ENCODE peak calls at places on chromosomes 13 and 19, in seven cellular contexts. One of them, this sample, is unnamed.

GRCh38 chr13:113083022-113083373 is 22.6 kb upstream of the F7 start:
- DNase-seq in iPS DF 19.7: no peak
- DNase-seq in psoas muscle: peak
- DNase-seq in anterior cingulate cortex: no peak
- DNase-seq in HCEC 1CT: no peak
- DNase-seq in stimulated activated CD4-positive, alpha-beta T cell treated with anti-CD3 and anti-CD28 coated beads, Interleukin-4, amount 100 ng/mL, for 48 hours: no peak
- DNase-seq in omental fat pad: no peak
- DNase-seq in this sample: no peak

GRCh38 chr13:52713894-52714293 is 25.7 kb downstream of the CNMD start:
- DNase-seq in iPS DF 19.7: no peak
- DNase-seq in psoas muscle: no peak
- DNase-seq in anterior cingulate cortex: no peak
- DNase-seq in HCEC 1CT: no peak
- DNase-seq in stimulated activated CD4-positive, alpha-beta T cell treated with anti-CD3 and anti-CD28 coated beads, Interleukin-4, amount 100 ng/mL, for 48 hours: no peak
- DNase-seq in omental fat pad: no peak
- DNase-seq in this sample: no peak

GRCh38 chr13:97191615-97192014 is 30.5 kb upstream of the MBNL2 start:
- DNase-seq in iPS DF 19.7: no peak
- DNase-seq in psoas muscle: no peak
- DNase-seq in anterior cingulate cortex: no peak
- DNase-seq in HCEC 1CT: no peak
- DNase-seq in stimulated activated CD4-positive, alpha-beta T cell treated with anti-CD3 and anti-CD28 coated beads, Interleukin-4, amount 100 ng/mL, for 48 hours: no peak
- DNase-seq in omental fat pad: no peak
- DNase-seq in this sample: no peak

GRCh38 chr13:21014666-21015170 is 46.7 kb downstream of the LATS2 start:
- DNase-seq in iPS DF 19.7: no peak
- DNase-seq in psoas muscle: peak
- DNase-seq in anterior cingulate cortex: no peak
- DNase-seq in HCEC 1CT: peak
- DNase-seq in stimulated activated CD4-positive, alpha-beta T cell treated with anti-CD3 and anti-CD28 coated beads, Interleukin-4, amount 100 ng/mL, for 48 hours: no peak
- DNase-seq in omental fat pad: no peak
- DNase-seq in this sample: no peak

GRCh38 chr19:5154129-5154798 is 185.4 kb downstream of the KDM4B start:
- DNase-seq in iPS DF 19.7: no peak
- DNase-seq in psoas muscle: no peak
- DNase-seq in anterior cingulate cortex: no peak
- DNase-seq in HCEC 1CT: peak
- DNase-seq in stimulated activated CD4-positive, alpha-beta T cell treated with anti-CD3 and anti-CD28 coated beads, Interleukin-4, amount 100 ng/mL, for 48 hours: peak
- DNase-seq in omental fat pad: no peak
- DNase-seq in this sample: peak

GRCh38 chr13:51435002-51435578 is 17.7 kb downstream of the INTS6 start:
- DNase-seq in iPS DF 19.7: no peak
- DNase-seq in psoas muscle: no peak
- DNase-seq in anterior cingulate cortex: no peak
- DNase-seq in HCEC 1CT: peak
- DNase-seq in stimulated activated CD4-positive, alpha-beta T cell treated with anti-CD3 and anti-CD28 coated beads, Interleukin-4, amount 100 ng/mL, for 48 hours: no peak
- DNase-seq in omental fat pad: no peak
- DNase-seq in this sample: no peak

GRCh38 chr13:20570540-20570939 is 3.6 kb downstream of the IFT88 start:
- DNase-seq in iPS DF 19.7: no peak
- DNase-seq in psoas muscle: no peak
- DNase-seq in anterior cingulate cortex: no peak
- DNase-seq in HCEC 1CT: peak
- DNase-seq in stimulated activated CD4-positive, alpha-beta T cell treated with anti-CD3 and anti-CD28 coated beads, Interleukin-4, amount 100 ng/mL, for 48 hours: no peak
- DNase-seq in omental fat pad: no peak
- DNase-seq in this sample: no peak

GRCh38 chr13:40348096-40348679 is 318.3 kb downstream of the FOXO1 start:
- DNase-seq in iPS DF 19.7: no peak
- DNase-seq in psoas muscle: no peak
- DNase-seq in anterior cingulate cortex: no peak
- DNase-seq in HCEC 1CT: no peak
- DNase-seq in stimulated activated CD4-positive, alpha-beta T cell treated with anti-CD3 and anti-CD28 coated beads, Interleukin-4, amount 100 ng/mL, for 48 hours: no peak
- DNase-seq in omental fat pad: no peak
- DNase-seq in this sample: no peak

GRCh38 chr13:45219123-45219891 is 18.5 kb upstream of the KCTD4 start:
- DNase-seq in iPS DF 19.7: no peak
- DNase-seq in psoas muscle: no peak
- DNase-seq in anterior cingulate cortex: no peak
- DNase-seq in HCEC 1CT: no peak
- DNase-seq in stimulated activated CD4-positive, alpha-beta T cell treated with anti-CD3 and anti-CD28 coated beads, Interleukin-4, amount 100 ng/mL, for 48 hours: no peak
- DNase-seq in omental fat pad: no peak
- DNase-seq in this sample: no peak

GRCh38 chr19:53183146-53183545 is 10.0 kb downstream of the ZNF665 start:
- DNase-seq in iPS DF 19.7: no peak
- DNase-seq in psoas muscle: no peak
- DNase-seq in anterior cingulate cortex: no peak
- DNase-seq in HCEC 1CT: peak
- DNase-seq in stimulated activated CD4-positive, alpha-beta T cell treated with anti-CD3 and anti-CD28 coated beads, Interleukin-4, amount 100 ng/mL, for 48 hours: no peak
- DNase-seq in omental fat pad: no peak
- DNase-seq in this sample: no peak

GRCh38 chr19:43739836-43740235 is 14.9 kb downstream of the SMG9 start:
- DNase-seq in iPS DF 19.7: no peak
- DNase-seq in psoas muscle: no peak
- DNase-seq in anterior cingulate cortex: no peak
- DNase-seq in HCEC 1CT: no peak
- DNase-seq in stimulated activated CD4-positive, alpha-beta T cell treated with anti-CD3 and anti-CD28 coated beads, Interleukin-4, amount 100 ng/mL, for 48 hours: no peak
- DNase-seq in omental fat pad: no peak
- DNase-seq in this sample: no peak

GRCh38 chr19:3644351-3645066 is 17.9 kb upstream of the CACTIN start:
- DNase-seq in iPS DF 19.7: no peak
- DNase-seq in psoas muscle: no peak
- DNase-seq in anterior cingulate cortex: peak
- DNase-seq in HCEC 1CT: no peak
- DNase-seq in stimulated activated CD4-positive, alpha-beta T cell treated with anti-CD3 and anti-CD28 coated beads, Interleukin-4, amount 100 ng/mL, for 48 hours: no peak
- DNase-seq in omental fat pad: no peak
- DNase-seq in this sample: no peak

GRCh38 chr19:39155741-39156140 is 30.2 kb downstream of the PAK4 start:
- DNase-seq in iPS DF 19.7: no peak
- DNase-seq in psoas muscle: no peak
- DNase-seq in anterior cingulate cortex: no peak
- DNase-seq in HCEC 1CT: no peak
- DNase-seq in stimulated activated CD4-positive, alpha-beta T cell treated with anti-CD3 and anti-CD28 coated beads, Interleukin-4, amount 100 ng/mL, for 48 hours: no peak
- DNase-seq in omental fat pad: no peak
- DNase-seq in this sample: no peak

GRCh38 chr19:39085392-39085791 is 1.2 kb downstream of the ACP7 start:
- DNase-seq in iPS DF 19.7: no peak
- DNase-seq in psoas muscle: no peak
- DNase-seq in anterior cingulate cortex: no peak
- DNase-seq in HCEC 1CT: no peak
- DNase-seq in stimulated activated CD4-positive, alpha-beta T cell treated with anti-CD3 and anti-CD28 coated beads, Interleukin-4, amount 100 ng/mL, for 48 hours: no peak
- DNase-seq in omental fat pad: no peak
- DNase-seq in this sample: no peak

GRCh38 chr13:33611016-33611805 is 206.7 kb upstream of the RFC3 start:
- DNase-seq in iPS DF 19.7: no peak
- DNase-seq in psoas muscle: peak
- DNase-seq in anterior cingulate cortex: peak
- DNase-seq in HCEC 1CT: peak
- DNase-seq in stimulated activated CD4-positive, alpha-beta T cell treated with anti-CD3 and anti-CD28 coated beads, Interleukin-4, amount 100 ng/mL, for 48 hours: no peak
- DNase-seq in omental fat pad: no peak
- DNase-seq in this sample: no peak

GRCh38 chr13:85993567-85993966 is 194.3 kb upstream of the SLITRK6 start:
- DNase-seq in iPS DF 19.7: no peak
- DNase-seq in psoas muscle: no peak
- DNase-seq in anterior cingulate cortex: no peak
- DNase-seq in HCEC 1CT: no peak
- DNase-seq in stimulated activated CD4-positive, alpha-beta T cell treated with anti-CD3 and anti-CD28 coated beads, Interleukin-4, amount 100 ng/mL, for 48 hours: no peak
- DNase-seq in omental fat pad: no peak
- DNase-seq in this sample: no peak

GRCh38 chr13:32205426-32206096 is 109.6 kb downstream of the ZAR1L start:
- DNase-seq in iPS DF 19.7: no peak
- DNase-seq in psoas muscle: no peak
- DNase-seq in anterior cingulate cortex: no peak
- DNase-seq in HCEC 1CT: no peak
- DNase-seq in stimulated activated CD4-positive, alpha-beta T cell treated with anti-CD3 and anti-CD28 coated beads, Interleukin-4, amount 100 ng/mL, for 48 hours: no peak
- DNase-seq in omental fat pad: no peak
- DNase-seq in this sample: no peak

GRCh38 chr19:46416077-46416709 is 2.8 kb upstream of the CCDC8 start:
- DNase-seq in iPS DF 19.7: no peak
- DNase-seq in psoas muscle: peak
- DNase-seq in anterior cingulate cortex: peak
- DNase-seq in HCEC 1CT: peak
- DNase-seq in stimulated activated CD4-positive, alpha-beta T cell treated with anti-CD3 and anti-CD28 coated beads, Interleukin-4, amount 100 ng/mL, for 48 hours: no peak
- DNase-seq in omental fat pad: peak
- DNase-seq in this sample: no peak

GRCh38 chr19:15962319-15962718 is 13.5 kb downstream of the OR10H4 start:
- DNase-seq in iPS DF 19.7: no peak
- DNase-seq in psoas muscle: no peak
- DNase-seq in anterior cingulate cortex: no peak
- DNase-seq in HCEC 1CT: no peak
- DNase-seq in stimulated activated CD4-positive, alpha-beta T cell treated with anti-CD3 and anti-CD28 coated beads, Interleukin-4, amount 100 ng/mL, for 48 hours: peak
- DNase-seq in omental fat pad: no peak
- DNase-seq in this sample: peak

GRCh38 chr13:31089649-31090048 is 72.1 kb downstream of the HSPH1 start:
- DNase-seq in iPS DF 19.7: no peak
- DNase-seq in psoas muscle: no peak
- DNase-seq in anterior cingulate cortex: no peak
- DNase-seq in HCEC 1CT: no peak
- DNase-seq in stimulated activated CD4-positive, alpha-beta T cell treated with anti-CD3 and anti-CD28 coated beads, Interleukin-4, amount 100 ng/mL, for 48 hours: no peak
- DNase-seq in omental fat pad: no peak
- DNase-seq in this sample: no peak

GRCh38 chr19:647566-648284 is 8.0 kb downstream of the FGF22 start:
- DNase-seq in iPS DF 19.7: no peak
- DNase-seq in psoas muscle: no peak
- DNase-seq in anterior cingulate cortex: no peak
- DNase-seq in HCEC 1CT: no peak
- DNase-seq in stimulated activated CD4-positive, alpha-beta T cell treated with anti-CD3 and anti-CD28 coated beads, Interleukin-4, amount 100 ng/mL, for 48 hours: no peak
- DNase-seq in omental fat pad: no peak
- DNase-seq in this sample: no peak

GRCh38 chr13:90867336-90867683 is 480.2 kb upstream of the MIR17HG start:
- DNase-seq in iPS DF 19.7: no peak
- DNase-seq in psoas muscle: peak
- DNase-seq in anterior cingulate cortex: no peak
- DNase-seq in HCEC 1CT: peak
- DNase-seq in stimulated activated CD4-positive, alpha-beta T cell treated with anti-CD3 and anti-CD28 coated beads, Interleukin-4, amount 100 ng/mL, for 48 hours: peak
- DNase-seq in omental fat pad: peak
- DNase-seq in this sample: no peak

GRCh38 chr19:45975296-45975695 is 1.6 kb upstream of the NOVA2 start:
- DNase-seq in iPS DF 19.7: no peak
- DNase-seq in psoas muscle: no peak
- DNase-seq in anterior cingulate cortex: no peak
- DNase-seq in HCEC 1CT: no peak
- DNase-seq in stimulated activated CD4-positive, alpha-beta T cell treated with anti-CD3 and anti-CD28 coated beads, Interleukin-4, amount 100 ng/mL, for 48 hours: no peak
- DNase-seq in omental fat pad: no peak
- DNase-seq in this sample: no peak

GRCh38 chr13:106036870-106037269 is 498.6 kb downstream of the EFNB2 start:
- DNase-seq in iPS DF 19.7: no peak
- DNase-seq in psoas muscle: no peak
- DNase-seq in anterior cingulate cortex: no peak
- DNase-seq in HCEC 1CT: no peak
- DNase-seq in stimulated activated CD4-positive, alpha-beta T cell treated with anti-CD3 and anti-CD28 coated beads, Interleukin-4, amount 100 ng/mL, for 48 hours: no peak
- DNase-seq in omental fat pad: no peak
- DNase-seq in this sample: no peak

GRCh38 chr19:55251296-55252081 is 7.3 kb downstream of the PPP6R1 start:
- DNase-seq in iPS DF 19.7: no peak
- DNase-seq in psoas muscle: peak
- DNase-seq in anterior cingulate cortex: no peak
- DNase-seq in HCEC 1CT: no peak
- DNase-seq in stimulated activated CD4-positive, alpha-beta T cell treated with anti-CD3 and anti-CD28 coated beads, Interleukin-4, amount 100 ng/mL, for 48 hours: no peak
- DNase-seq in omental fat pad: no peak
- DNase-seq in this sample: peak

GRCh38 chr13:111853766-111854165 is 213.2 kb upstream of the SOX1 start:
- DNase-seq in iPS DF 19.7: no peak
- DNase-seq in psoas muscle: no peak
- DNase-seq in anterior cingulate cortex: no peak
- DNase-seq in HCEC 1CT: no peak
- DNase-seq in stimulated activated CD4-positive, alpha-beta T cell treated with anti-CD3 and anti-CD28 coated beads, Interleukin-4, amount 100 ng/mL, for 48 hours: no peak
- DNase-seq in omental fat pad: no peak
- DNase-seq in this sample: no peak

GRCh38 chr19:5145521-5146511 is 176.9 kb downstream of the KDM4B start:
- DNase-seq in iPS DF 19.7: no peak
- DNase-seq in psoas muscle: peak
- DNase-seq in anterior cingulate cortex: no peak
- DNase-seq in HCEC 1CT: no peak
- DNase-seq in stimulated activated CD4-positive, alpha-beta T cell treated with anti-CD3 and anti-CD28 coated beads, Interleukin-4, amount 100 ng/mL, for 48 hours: no peak
- DNase-seq in omental fat pad: no peak
- DNase-seq in this sample: no peak

GRCh38 chr19:39731685-39732084 is 6.1 kb downstream of the CLC start:
- DNase-seq in iPS DF 19.7: no peak
- DNase-seq in psoas muscle: no peak
- DNase-seq in anterior cingulate cortex: no peak
- DNase-seq in HCEC 1CT: no peak
- DNase-seq in stimulated activated CD4-positive, alpha-beta T cell treated with anti-CD3 and anti-CD28 coated beads, Interleukin-4, amount 100 ng/mL, for 48 hours: no peak
- DNase-seq in omental fat pad: no peak
- DNase-seq in this sample: no peak

GRCh38 chr19:52991484-52991883 is 22.2 kb upstream of the ERVV-1 start:
- DNase-seq in iPS DF 19.7: no peak
- DNase-seq in psoas muscle: no peak
- DNase-seq in anterior cingulate cortex: no peak
- DNase-seq in HCEC 1CT: peak
- DNase-seq in stimulated activated CD4-positive, alpha-beta T cell treated with anti-CD3 and anti-CD28 coated beads, Interleukin-4, amount 100 ng/mL, for 48 hours: no peak
- DNase-seq in omental fat pad: no peak
- DNase-seq in this sample: no peak

GRCh38 chr13:37481005-37481857 is 117.3 kb downstream of the POSTN start:
- DNase-seq in iPS DF 19.7: no peak
- DNase-seq in psoas muscle: no peak
- DNase-seq in anterior cingulate cortex: no peak
- DNase-seq in HCEC 1CT: no peak
- DNase-seq in stimulated activated CD4-positive, alpha-beta T cell treated with anti-CD3 and anti-CD28 coated beads, Interleukin-4, amount 100 ng/mL, for 48 hours: no peak
- DNase-seq in omental fat pad: no peak
- DNase-seq in this sample: no peak

GRCh38 chr19:12098040-12098439 is 33.5 kb downstream of the ZNF844 start:
- DNase-seq in iPS DF 19.7: no peak
- DNase-seq in psoas muscle: no peak
- DNase-seq in anterior cingulate cortex: no peak
- DNase-seq in HCEC 1CT: no peak
- DNase-seq in stimulated activated CD4-positive, alpha-beta T cell treated with anti-CD3 and anti-CD28 coated beads, Interleukin-4, amount 100 ng/mL, for 48 hours: no peak
- DNase-seq in omental fat pad: no peak
- DNase-seq in this sample: no peak

GRCh38 chr19:14496849-14497346 is 971 bp upstream of the GIPC1 start:
- DNase-seq in iPS DF 19.7: no peak
- DNase-seq in psoas muscle: no peak
- DNase-seq in anterior cingulate cortex: no peak
- DNase-seq in HCEC 1CT: no peak
- DNase-seq in stimulated activated CD4-positive, alpha-beta T cell treated with anti-CD3 and anti-CD28 coated beads, Interleukin-4, amount 100 ng/mL, for 48 hours: no peak
- DNase-seq in omental fat pad: no peak
- DNase-seq in this sample: no peak

GRCh38 chr13:20399961-20400360 is 125.7 kb downstream of the CRYL1 start:
- DNase-seq in iPS DF 19.7: no peak
- DNase-seq in psoas muscle: no peak
- DNase-seq in anterior cingulate cortex: no peak
- DNase-seq in HCEC 1CT: no peak
- DNase-seq in stimulated activated CD4-positive, alpha-beta T cell treated with anti-CD3 and anti-CD28 coated beads, Interleukin-4, amount 100 ng/mL, for 48 hours: no peak
- DNase-seq in omental fat pad: no peak
- DNase-seq in this sample: no peak

GRCh38 chr19:31515931-31516330 is 166.7 kb upstream of the TSHZ3 start:
- DNase-seq in iPS DF 19.7: no peak
- DNase-seq in psoas muscle: no peak
- DNase-seq in anterior cingulate cortex: no peak
- DNase-seq in HCEC 1CT: no peak
- DNase-seq in stimulated activated CD4-positive, alpha-beta T cell treated with anti-CD3 and anti-CD28 coated beads, Interleukin-4, amount 100 ng/mL, for 48 hours: no peak
- DNase-seq in omental fat pad: no peak
- DNase-seq in this sample: no peak

GRCh38 chr13:51861728-51862300 is at the start of gene CCDC70:
- DNase-seq in iPS DF 19.7: no peak
- DNase-seq in psoas muscle: no peak
- DNase-seq in anterior cingulate cortex: no peak
- DNase-seq in HCEC 1CT: peak
- DNase-seq in stimulated activated CD4-positive, alpha-beta T cell treated with anti-CD3 and anti-CD28 coated beads, Interleukin-4, amount 100 ng/mL, for 48 hours: no peak
- DNase-seq in omental fat pad: no peak
- DNase-seq in this sample: no peak

GRCh38 chr19:36838784-36839324 is 667 bp upstream of the ZNF790 start:
- DNase-seq in iPS DF 19.7: no peak
- DNase-seq in psoas muscle: no peak
- DNase-seq in anterior cingulate cortex: no peak
- DNase-seq in HCEC 1CT: peak
- DNase-seq in stimulated activated CD4-positive, alpha-beta T cell treated with anti-CD3 and anti-CD28 coated beads, Interleukin-4, amount 100 ng/mL, for 48 hours: no peak
- DNase-seq in omental fat pad: no peak
- DNase-seq in this sample: no peak

GRCh38 chr13:29524176-29524575 is 71.3 kb downstream of the SLC7A1 start:
- DNase-seq in iPS DF 19.7: no peak
- DNase-seq in psoas muscle: no peak
- DNase-seq in anterior cingulate cortex: no peak
- DNase-seq in HCEC 1CT: no peak
- DNase-seq in stimulated activated CD4-positive, alpha-beta T cell treated with anti-CD3 and anti-CD28 coated beads, Interleukin-4, amount 100 ng/mL, for 48 hours: no peak
- DNase-seq in omental fat pad: no peak
- DNase-seq in this sample: no peak

This sample was measured in activated CD4-positive, alpha-beta memory T cell treated with anti-CD3 and anti-CD28 coated beads, Interleukin-2, amount 10 ng/mL, durations not matched to agents 7 days and 5 days.